ENCODE peak calls at places on chromosomes 16 and 17, in eight cellular contexts. Y, X, U, T, A, L, H and P are unnamed samples.

GRCh38 chr17:30555942-30556341 is 78.7 kb downstream of the GOSR1 start:
- DNase-seq in Y (no peak), X (no peak), U (no peak), T (no peak), A (no peak), L (peak), H (no peak), P (no peak)

GRCh38 chr16:4010225-4011158 is 105.8 kb downstream of the ADCY9 start:
- DNase-seq in Y (no peak), X (no peak), U (no peak), T (no peak), A (no peak), L (peak), H (no peak), P (no peak)

GRCh38 chr16:74711938-74712337 is 11.3 kb upstream of the MLKL start:
- DNase-seq in Y (no peak), X (no peak), U (no peak), T (no peak), A (no peak), L (no peak), H (no peak), P (no peak)

GRCh38 chr16:68289621-68290329 is 21.0 kb downstream of the SLC7A6OS start:
- DNase-seq in Y (no peak), X (no peak), U (no peak), T (no peak), A (peak), L (no peak), H (no peak), P (peak)

GRCh38 chr17:21452377-21453143 is 76.4 kb downstream of the KCNJ12 start:
- DNase-seq in Y (peak), X (peak), U (peak), T (peak), A (peak), L (peak), H (peak), P (peak)

GRCh38 chr16:57906385-57907316 is 64.3 kb downstream of the CNGB1 start:
- DNase-seq in Y (no peak), X (no peak), U (no peak), T (no peak), A (no peak), L (no peak), H (no peak), P (no peak)

GRCh38 chr16:22424161-22424937 is 49.9 kb upstream of the CDR2 start:
- DNase-seq in Y (no peak), X (peak), U (no peak), T (peak), A (peak), L (no peak), H (peak), P (no peak)

GRCh38 chr16:67481561-67482259 is 753 bp upstream of the ATP6V0D1 start:
- DNase-seq in Y (peak), X (no peak), U (peak), T (peak), A (peak), L (peak), H (peak), P (no peak)

GRCh38 chr17:56978441-56979090 is 635 bp downstream of the SCPEP1 start:
- DNase-seq in Y (peak), X (peak), U (no peak), T (no peak), A (peak), L (no peak), H (no peak), P (peak)

GRCh38 chr17:65181237-65182061 is 44.3 kb downstream of the RGS9 start:
- DNase-seq in Y (no peak), X (peak), U (no peak), T (no peak), A (no peak), L (no peak), H (no peak), P (no peak)

GRCh38 chr16:79247386-79247785 is 353.2 kb downstream of the MAF start:
- DNase-seq in Y (no peak), X (no peak), U (no peak), T (no peak), A (no peak), L (no peak), H (no peak), P (no peak)

GRCh38 chr16:25051446-25052160 is 36.4 kb upstream of the ARHGAP17 start:
- DNase-seq in Y (peak), X (peak), U (no peak), T (no peak), A (peak), L (no peak), H (no peak), P (peak)

GRCh38 chr17:56026894-56027293 is 126.4 kb upstream of the ANKFN1 start:
- DNase-seq in Y (no peak), X (no peak), U (no peak), T (no peak), A (no peak), L (no peak), H (no peak), P (no peak)

GRCh38 chr17:65191805-65192740 is 54.9 kb downstream of the RGS9 start:
- DNase-seq in Y (peak), X (peak), U (no peak), T (no peak), A (peak), L (no peak), H (no peak), P (peak)

GRCh38 chr16:12763517-12763916 is 40.2 kb downstream of the CPPED1 start:
- DNase-seq in Y (peak), X (peak), U (no peak), T (no peak), A (no peak), L (no peak), H (no peak), P (no peak)

GRCh38 chr17:14594690-14595089 is 293.8 kb downstream of the HS3ST3B1 start:
- DNase-seq in Y (no peak), X (no peak), U (no peak), T (no peak), A (no peak), L (no peak), H (no peak), P (no peak)

GRCh38 chr16:608019-608418 is 18.2 kb downstream of the RAB40C start:
- DNase-seq in Y (no peak), X (no peak), U (no peak), T (no peak), A (no peak), L (no peak), H (no peak), P (no peak)

GRCh38 chr16:49463529-49463928 is 89.9 kb downstream of the C16orf78 start:
- DNase-seq in Y (no peak), X (no peak), U (no peak), T (no peak), A (no peak), L (no peak), H (no peak), P (no peak)

GRCh38 chr17:19002805-19003542 is 1.6 kb downstream of the FAM83G start:
- DNase-seq in Y (peak), X (no peak), U (no peak), T (no peak), A (peak), L (no peak), H (no peak), P (peak)

GRCh38 chr17:65690626-65691310 is 129.3 kb upstream of the AXIN2 start:
- DNase-seq in Y (no peak), X (no peak), U (no peak), T (no peak), A (no peak), L (no peak), H (no peak), P (no peak)

GRCh38 chr17:77750427-77751043 is 208.0 kb upstream of the TNRC6C start:
- DNase-seq in Y (no peak), X (no peak), U (no peak), T (no peak), A (no peak), L (no peak), H (no peak), P (no peak)

GRCh38 chr17:6910987-6911603 is 79.6 kb upstream of the TEKT1 start:
- DNase-seq in Y (peak), X (peak), U (peak), T (no peak), A (peak), L (no peak), H (no peak), P (peak)

GRCh38 chr17:58001461-58002124 is 5.5 kb downstream of the SRSF1 start:
- DNase-seq in Y (no peak), X (no peak), U (no peak), T (no peak), A (no peak), L (no peak), H (no peak), P (no peak)

GRCh38 chr17:58002973-58003372 is 4.1 kb downstream of the SRSF1 start:
- DNase-seq in Y (no peak), X (no peak), U (no peak), T (no peak), A (no peak), L (no peak), H (no peak), P (no peak)

GRCh38 chr17:58002154-58002553 is 4.9 kb downstream of the SRSF1 start:
- DNase-seq in Y (no peak), X (no peak), U (no peak), T (no peak), A (no peak), L (no peak), H (no peak), P (no peak)

GRCh38 chr17:58004060-58004459 is 3.0 kb downstream of the SRSF1 start:
- DNase-seq in Y (no peak), X (no peak), U (no peak), T (no peak), A (no peak), L (no peak), H (no peak), P (no peak)

GRCh38 chr17:58002558-58002957 is 4.5 kb downstream of the SRSF1 start:
- DNase-seq in Y (no peak), X (no peak), U (no peak), T (no peak), A (no peak), L (no peak), H (no peak), P (no peak)
- TF ChIP-seq CTCF in Y (no peak), X (no peak), U (no peak), T (no peak), A (no peak), L (no peak), H (no peak), P (no peak)

DNA sequence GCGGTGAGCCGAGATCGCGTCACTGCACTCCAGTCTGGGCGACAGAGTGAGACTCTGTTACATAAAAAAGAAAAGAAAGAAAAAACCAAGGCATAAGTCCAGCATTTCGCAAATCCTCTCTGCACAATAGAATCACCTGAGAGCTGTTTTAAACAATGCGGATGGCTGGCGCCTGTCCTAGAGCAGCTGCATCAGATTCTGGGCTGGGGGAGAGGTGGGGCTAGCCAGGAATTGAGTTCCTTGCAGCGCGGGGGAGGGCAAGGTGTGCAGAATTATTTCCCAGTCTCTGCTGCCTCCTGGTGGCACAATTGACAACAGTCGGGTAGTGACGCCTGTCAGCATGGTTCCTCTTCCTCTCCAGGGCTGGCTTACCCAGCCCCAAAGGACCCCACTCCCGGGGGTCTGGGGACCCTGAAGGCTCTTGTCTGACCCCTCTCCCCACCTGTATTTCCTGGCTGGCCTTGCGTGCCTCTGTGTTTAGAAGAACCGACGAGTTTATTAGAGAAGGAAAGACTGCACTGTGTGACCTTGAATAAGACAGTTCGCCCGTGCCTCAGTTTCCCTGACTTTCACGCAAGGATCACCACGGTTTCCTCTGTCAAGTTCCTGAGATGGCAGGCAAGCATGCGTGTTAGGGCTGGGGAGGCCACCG is 41.1 kb upstream of the PLCG2 start:
- DNase-seq in Y (peak), X (peak), U (peak), T (peak), A (peak), L (peak), H (peak), P (peak)
- H3K4me3 ChIP-seq in Y (no peak), X (peak), U (no peak), T (no peak), A (no peak), L (peak), H (no peak), P (peak)

GRCh38 chr17:48161127-48161905 is 53.8 kb downstream of the SNX11 start:
- DNase-seq in Y (no peak), X (no peak), U (no peak), T (no peak), A (no peak), L (no peak), H (no peak), P (no peak)

GRCh38 chr17:48160177-48160967 is 52.8 kb downstream of the SNX11 start:
- DNase-seq in Y (no peak), X (no peak), U (peak), T (no peak), A (no peak), L (no peak), H (no peak), P (no peak)

GRCh38 chr17:48162946-48163506 is 55.5 kb downstream of the SNX11 start:
- DNase-seq in Y (no peak), X (peak), U (peak), T (no peak), A (peak), L (no peak), H (no peak), P (peak)

GRCh38 chr17:48162305-48162934 is 54.9 kb downstream of the SNX11 start:
- DNase-seq in Y (no peak), X (no peak), U (no peak), T (no peak), A (no peak), L (no peak), H (no peak), P (no peak)

DNA sequence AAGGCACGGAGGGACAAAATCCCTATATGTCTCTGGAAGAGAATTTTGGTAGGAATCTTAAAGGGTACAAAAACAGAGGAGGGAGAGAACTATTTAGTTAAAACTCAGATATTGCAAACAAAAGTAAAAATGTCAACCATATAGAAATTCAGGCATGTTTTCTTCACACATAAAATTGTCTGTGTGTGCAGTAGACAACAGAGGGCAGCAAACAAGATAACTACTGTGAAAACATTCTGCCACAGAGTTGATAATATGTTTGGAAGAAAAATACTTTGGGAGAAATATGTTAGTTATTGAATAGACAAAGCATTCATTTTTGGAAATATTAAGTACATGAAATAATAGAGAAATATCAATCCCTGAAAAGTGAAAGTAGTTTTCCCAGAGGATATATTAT is 56.2 kb downstream of the SNX11 start:
- DNase-seq in Y (no peak), X (no peak), U (no peak), T (no peak), A (no peak), L (no peak), H (no peak), P (no peak)
- TF ChIP-seq CTCF in Y (no peak), X (no peak), U (peak), T (no peak), A (peak), L (no peak), H (no peak), P (peak)

GRCh38 chr17:39599006-39599664 is 8.6 kb downstream of the NEUROD2 start:
- DNase-seq in Y (no peak), X (no peak), U (no peak), T (no peak), A (no peak), L (no peak), H (no peak), P (no peak)
- H3K4me3 ChIP-seq in Y (no peak), X (no peak), U (no peak), T (no peak), A (no peak), L (no peak), H (no peak), P (no peak)

GRCh38 chr17:28898261-28898955 is 875 bp upstream of the FLOT2 start:
- DNase-seq in Y (no peak), X (no peak), U (no peak), T (no peak), A (no peak), L (no peak), H (no peak), P (no peak)

GRCh38 chr17:28896491-28896883 is 1.0 kb downstream of the FLOT2 start:
- DNase-seq in Y (no peak), X (no peak), U (no peak), T (no peak), A (no peak), L (no peak), H (no peak), P (no peak)

GRCh38 chr17:28897769-28898259 is 281 bp upstream of the FLOT2 start:
- DNase-seq in Y (no peak), X (no peak), U (no peak), T (no peak), A (no peak), L (no peak), H (no peak), P (no peak)

GRCh38 chr17:28895794-28896447 is 1.6 kb downstream of the FLOT2 start:
- DNase-seq in Y (no peak), X (no peak), U (no peak), T (no peak), A (no peak), L (no peak), H (no peak), P (no peak)

DNA sequence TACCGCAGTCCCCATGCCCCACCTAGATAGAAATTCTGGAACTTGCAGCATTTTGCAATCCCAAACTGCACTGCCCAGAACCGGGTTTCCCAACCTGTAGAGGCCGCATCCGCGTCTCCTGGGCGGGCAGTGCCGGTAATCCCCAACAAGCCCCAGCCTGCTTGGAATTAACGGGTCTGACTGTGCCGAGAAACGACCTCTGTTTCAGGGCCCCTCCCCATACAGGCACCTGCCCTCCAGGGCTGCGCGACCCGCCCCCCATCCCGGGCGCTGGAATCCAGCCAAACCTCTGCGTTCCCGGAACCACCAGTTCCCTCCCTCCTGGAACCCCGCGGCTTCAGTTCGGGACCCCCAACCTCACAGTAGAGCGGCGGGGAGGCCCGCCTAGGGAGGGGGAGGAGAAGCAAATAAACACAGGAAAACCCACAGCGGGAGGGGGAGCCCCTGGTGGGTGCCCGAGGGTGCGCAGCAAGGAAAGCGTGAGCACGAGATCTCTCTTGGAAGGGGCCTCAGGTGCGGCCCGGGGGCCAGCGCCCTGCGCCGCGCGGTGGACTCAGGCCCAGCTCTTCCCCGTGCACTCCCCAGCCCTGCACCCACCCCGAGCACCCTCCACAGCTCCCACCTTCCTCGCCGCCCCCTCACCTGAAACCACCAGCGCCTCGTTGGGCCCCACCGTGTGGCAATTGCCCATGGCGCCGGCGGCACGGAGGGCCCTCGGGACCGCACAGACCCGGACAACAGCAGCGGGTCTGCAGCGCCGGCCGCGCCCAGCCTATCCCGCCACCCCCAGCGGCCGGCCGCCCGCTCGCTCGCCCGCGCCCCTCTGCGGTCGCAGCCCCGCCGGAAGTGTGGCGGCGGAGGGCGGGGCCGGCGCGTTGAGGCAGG is at the start of gene FLOT2:
- DNase-seq in Y (peak), X (peak), U (peak), T (peak), A (peak), L (peak), H (peak), P (peak)
- TF ChIP-seq CTCF in Y (peak), X (peak), U (peak), T (peak), A (peak), L (peak), H (no peak), P (peak)

DNA sequence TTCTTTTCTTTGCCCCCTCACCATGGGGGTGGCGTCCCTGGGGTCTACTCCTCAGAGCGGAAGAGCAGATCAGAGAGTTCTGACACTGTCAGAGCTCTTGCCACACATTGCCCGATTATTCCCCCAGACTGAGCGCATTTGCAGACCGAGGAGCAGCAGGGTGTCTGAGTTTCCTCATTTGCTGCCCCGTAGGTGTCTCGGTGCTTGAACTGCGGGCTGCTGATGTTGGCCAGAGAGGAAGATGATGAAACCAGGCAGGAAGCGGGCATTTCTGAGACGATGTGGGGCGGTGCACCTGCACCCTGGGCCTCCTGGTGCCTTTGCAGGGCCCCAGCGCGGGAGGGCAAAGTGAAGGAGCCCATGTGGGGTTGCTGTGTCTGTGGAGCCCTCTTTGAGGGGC is 55.2 kb downstream of the ARSG start:
- DNase-seq in Y (no peak), X (no peak), U (no peak), T (no peak), A (no peak), L (peak), H (no peak), P (no peak)
- H3K4me3 ChIP-seq in Y (no peak), X (no peak), U (no peak), T (no peak), A (no peak), L (peak), H (no peak), P (no peak)

GRCh38 chr16:27315333-27316037 is 1.7 kb downstream of the IL4R start:
- DNase-seq in Y (peak), X (peak), U (peak), T (peak), A (peak), L (peak), H (no peak), P (peak)
- TF ChIP-seq CTCF in Y (no peak), X (peak), U (no peak), T (no peak), A (peak), L (no peak), H (no peak), P (peak)

DNA sequence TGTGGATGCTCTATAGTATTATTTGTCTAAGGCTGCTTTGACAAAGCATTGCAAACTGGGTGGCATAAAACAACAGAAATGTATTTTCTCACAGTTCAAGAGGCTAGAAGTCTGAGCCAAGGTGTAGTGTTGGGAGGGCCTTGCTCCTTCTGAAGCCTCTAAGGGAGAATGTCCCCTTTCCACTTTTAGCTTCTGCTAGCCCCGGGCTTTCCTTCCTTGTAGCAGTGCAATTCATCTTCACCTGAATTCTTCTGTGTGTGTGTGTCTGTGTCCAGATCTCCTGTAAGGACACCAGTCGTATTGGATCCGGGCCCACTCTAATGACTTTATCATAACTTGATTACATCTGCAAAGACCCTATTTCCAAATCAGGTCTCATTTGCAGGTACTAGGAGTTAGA is 18.1 kb downstream of the KCNJ16 start:
- DNase-seq in Y (no peak), X (no peak), U (no peak), T (no peak), A (no peak), L (no peak), H (no peak), P (no peak)
- H3K4me3 ChIP-seq in Y (no peak), X (no peak), U (no peak), T (no peak), A (no peak), L (no peak), H (no peak), P (no peak)

GRCh38 chr17:66988069-66988798 is 23.7 kb downstream of the CACNG4 start:
- DNase-seq in Y (no peak), X (no peak), U (no peak), T (no peak), A (no peak), L (no peak), H (no peak), P (no peak)
- TF ChIP-seq CTCF in Y (no peak), X (no peak), U (peak), T (no peak), A (no peak), L (no peak), H (no peak), P (no peak)